ENCODE peak calls at places on chromosomes 3 and 15, in seven cellular contexts. U is HCT116, V is ovary, C is astrocyte, F is right lobe of liver, E is neural progenitor cell, A is stomach. W is an unnamed sample.

GRCh38 chr3:30535515-30535914 is 70.9 kb upstream of the TGFBR2 start:
- DNase-seq in U (no peak), V (no peak), C (no peak), F (no peak), E (no peak), A (no peak), W (no peak)

GRCh38 chr3:102038477-102039142 is 189.3 kb downstream of the NFKBIZ start:
- DNase-seq in U (no peak), V (no peak), C (no peak), F (no peak), E (no peak), A (no peak), W (no peak)

GRCh38 chr3:52345521-52346110 is 29.5 kb downstream of the DNAH1 start:
- DNase-seq in U (no peak), V (no peak), C (no peak), F (no peak), E (no peak), A (no peak), W (no peak)

GRCh38 chr3:169863458-169863899 is 6.3 kb downstream of the LRRC31 start:
- DNase-seq in U (peak; percentile 73), V (peak; percentile 25), C (peak; percentile 46), F (peak; percentile 76), E (peak; percentile 72), A (peak; percentile 84), W (peak; percentile 71)

GRCh38 chr3:11477286-11477935 is 166.3 kb downstream of the VGLL4 start:
- DNase-seq in U (no peak), V (no peak), C (peak; percentile 98), F (no peak), E (peak; percentile 34), A (no peak), W (peak; percentile 67)

GRCh38 chr3:187745201-187746058 is at the start of gene BCL6:
- DNase-seq in U (peak; percentile 98), V (peak; percentile 95), C (peak; percentile 98), F (peak; percentile 94), E (peak; percentile 98), A (peak; percentile 92), W (peak; percentile 97)

GRCh38 chr15:51117270-51117669 is 22.6 kb upstream of the TNFAIP8L3 start:
- DNase-seq in U (no peak), V (no peak), C (peak; percentile 74), F (no peak), E (no peak), A (no peak), W (peak; percentile 40)

GRCh38 chr3:53255360-53255774 is 455 bp downstream of the TKT start:
- DNase-seq in U (no peak), V (peak; percentile 49), C (no peak), F (peak; percentile 51), E (no peak), A (peak; percentile 29), W (no peak)

GRCh38 chr3:135000465-135000864 is 205.4 kb downstream of the EPHB1 start:
- DNase-seq in U (no peak), V (no peak), C (no peak), F (no peak), E (no peak), A (no peak), W (no peak)

GRCh38 chr3:39506863-39507262 is 39.4 kb downstream of the MOBP start:
- DNase-seq in U (no peak), V (no peak), C (no peak), F (no peak), E (no peak), A (no peak), W (no peak)

GRCh38 chr3:189168711-189169110 is 3.1 kb upstream of the TPRG1 start:
- DNase-seq in U (no peak), V (no peak), C (no peak), F (no peak), E (no peak), A (no peak), W (no peak)

GRCh38 chr3:138362536-138362935 is 14.2 kb downstream of the MRAS start:
- DNase-seq in U (no peak), V (no peak), C (no peak), F (no peak), E (no peak), A (no peak), W (no peak)

GRCh38 chr15:92463826-92464225 is 70.1 kb downstream of the ST8SIA2 start:
- DNase-seq in U (no peak), V (no peak), C (peak; percentile 32), F (no peak), E (no peak), A (no peak), W (no peak)

GRCh38 chr3:102339671-102340070 is 95.1 kb upstream of the ZPLD1 start:
- DNase-seq in U (no peak), V (no peak), C (no peak), F (no peak), E (no peak), A (no peak), W (no peak)

GRCh38 chr3:39638286-39638685 is 170.8 kb downstream of the MOBP start:
- DNase-seq in U (no peak), V (no peak), C (no peak), F (no peak), E (no peak), A (no peak), W (peak; percentile 27)

GRCh38 chr3:182795383-182795782 is 2.1 kb downstream of the ATP11B start:
- DNase-seq in U (no peak), V (no peak), C (no peak), F (no peak), E (no peak), A (no peak), W (no peak)

GRCh38 chr15:26442680-26443079 is 330.2 kb downstream of the GABRB3 start:
- DNase-seq in U (no peak), V (no peak), C (no peak), F (no peak), E (no peak), A (no peak), W (no peak)

GRCh38 chr15:62393196-62393595 is 228.1 kb upstream of the C2CD4B start:
- DNase-seq in U (no peak), V (no peak), C (no peak), F (no peak), E (no peak), A (no peak), W (no peak)

GRCh38 chr15:62390793-62391543 is 225.9 kb upstream of the C2CD4B start:
- DNase-seq in U (no peak), V (peak; percentile 48), C (peak; percentile 45), F (peak; percentile 62), E (peak; percentile 82), A (peak; percentile 43), W (peak; percentile 31)

GRCh38 chr15:62392411-62392810 is 227.3 kb upstream of the C2CD4B start:
- DNase-seq in U (no peak), V (no peak), C (peak; percentile 64), F (no peak), E (peak; percentile 55), A (no peak), W (peak; percentile 14)

GRCh38 chr15:62389887-62390792 is 225.1 kb upstream of the C2CD4B start:
- DNase-seq in U (peak; percentile 39), V (peak; percentile 73), C (peak; percentile 68), F (peak; percentile 79), E (peak; percentile 94), A (peak; percentile 71), W (peak; percentile 36)

DNA sequence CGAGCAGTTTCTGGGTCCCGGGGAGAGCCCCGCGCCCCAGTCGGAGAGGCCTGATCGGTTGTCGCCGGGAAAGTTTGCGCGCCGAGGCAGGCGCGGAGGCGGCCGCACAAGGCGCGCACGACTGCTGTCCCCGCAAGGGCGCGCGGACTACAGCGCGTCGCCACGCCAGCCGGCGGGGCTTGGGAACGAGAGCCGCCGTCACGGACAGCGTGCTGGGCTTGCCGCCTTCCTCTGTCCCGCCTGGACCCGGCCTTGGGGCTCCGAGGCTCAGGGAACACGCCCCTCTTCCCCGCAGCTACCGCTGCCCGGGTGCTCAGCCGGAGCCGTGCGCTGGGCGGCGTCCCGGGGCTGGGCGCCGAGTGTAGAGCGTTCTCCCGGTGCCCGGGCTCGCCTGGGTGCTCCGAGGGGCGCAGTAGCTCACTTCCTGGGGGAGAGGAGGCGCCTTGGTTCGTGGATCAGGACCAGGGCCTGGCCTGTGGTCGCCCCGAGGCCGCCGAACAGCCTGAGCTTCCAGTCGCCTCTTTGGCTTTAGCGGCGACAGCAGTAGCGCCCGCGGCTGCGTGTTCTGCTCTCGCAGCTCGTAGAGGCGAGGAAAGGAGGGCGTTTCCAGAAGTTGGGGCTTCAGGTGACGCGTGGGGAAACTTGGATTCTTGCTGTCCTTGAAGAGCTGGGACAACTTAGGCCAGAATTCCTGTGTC is 226.6 kb upstream of the C2CD4B start:
- DNase-seq in U (no peak), V (peak; percentile 56), C (peak; percentile 51), F (peak; percentile 52), E (peak; percentile 68), A (peak; percentile 50), W (no peak)
- TF ChIP-seq CTCF in U (no peak), V (peak; percentile 17), C (no peak), F (peak; percentile 40), E (no peak), A (peak; percentile 29), W (peak; percentile 36)

GRCh38 chr3:44024194-44024593 is 217.5 kb upstream of the TOPAZ1 start:
- DNase-seq in U (no peak), V (no peak), C (no peak), F (no peak), E (no peak), A (no peak), W (no peak)

GRCh38 chr3:44020178-44020577 is 221.5 kb upstream of the TOPAZ1 start:
- DNase-seq in U (no peak), V (no peak), C (no peak), F (no peak), E (no peak), A (no peak), W (no peak)

GRCh38 chr3:44021646-44022594 is 219.8 kb upstream of the TOPAZ1 start:
- DNase-seq in U (no peak), V (no peak), C (peak; percentile 8), F (no peak), E (peak; percentile 67), A (no peak), W (no peak)

GRCh38 chr3:44016818-44017217 is 224.9 kb upstream of the TOPAZ1 start:
- DNase-seq in U (no peak), V (no peak), C (no peak), F (no peak), E (no peak), A (no peak), W (no peak)

DNA sequence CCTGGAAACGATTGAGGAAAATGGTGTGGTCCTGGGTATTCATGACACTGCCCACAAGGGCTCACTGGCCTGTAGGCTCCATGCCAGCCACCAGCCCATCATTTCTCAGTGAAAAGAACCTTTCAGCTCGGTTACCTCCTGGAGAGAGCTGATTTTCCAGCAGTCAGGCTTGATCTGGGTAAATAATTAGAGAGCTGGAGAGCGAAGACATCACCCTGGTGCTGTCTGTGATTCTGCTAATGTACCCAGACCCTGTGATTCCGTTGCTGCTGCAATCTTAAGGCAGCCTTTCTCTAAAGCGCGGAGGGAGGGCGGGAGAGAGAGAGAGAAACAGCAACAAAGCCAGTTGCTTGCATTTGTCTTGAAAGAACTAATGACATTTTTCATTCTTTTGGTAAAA is 221.9 kb upstream of the TOPAZ1 start:
- DNase-seq in U (no peak), V (no peak), C (no peak), F (no peak), E (peak; percentile 80), A (no peak), W (no peak)
- H3K4me3 ChIP-seq in U (no peak overlapping the region), V (no peak overlapping the region), C (no peak overlapping the region), F (no peak overlapping the region), E (peak overlapping the region; percentile 26), A (no peak overlapping the region), W (no peak overlapping the region)

GRCh38 chr3:148998297-148998696 is 7.0 kb downstream of the GYG1 start:
- DNase-seq in U (no peak), V (no peak), C (no peak), F (no peak), E (no peak), A (no peak), W (no peak)
- H3K27ac ChIP-seq in U (no peak overlapping the region), V (peak overlapping the region; percentile 31), C (no peak overlapping the region), F (no peak overlapping the region), E (no peak overlapping the region), A (peak overlapping the region; percentile 34), W (no peak overlapping the region)

GRCh38 chr3:56926513-56927282 is 124.9 kb upstream of the ARHGEF3 start:
- DNase-seq in U (no peak), V (no peak), C (peak; percentile 83), F (no peak), E (no peak), A (no peak), W (peak; percentile 77)
- TF ChIP-seq CTCF in U (no peak), V (no peak), C (no peak), F (no peak), E (no peak), A (no peak), W (peak; percentile 26)

W was measured in brain microvascular endothelial cell.